ENCODE peak calls at places on chromosome 5, in eight cellular contexts. T is AG09309; K is activated T-helper 1 cell treated with anti-CD3 and anti-CD28 coated beads, Interleukin-12 subunit alpha, Interleukin-12 subunit beta, Interleukin-2, Interleukin-4 antibody, amounts not matched to agents 30 ng/mL and 10 ng/mL and 1 ng/mL, durations not matched to agents 14 hours and 24 hours and 36 hours; N is effector memory CD8-positive, alpha-beta T cell; L is NCI-H460; E is B cell; S is stimulated activated CD8-positive, alpha-beta memory T cell treated with anti-CD3 and anti-CD28 coated beads, Interleukin-12 subunit alpha, Interleukin-12 subunit beta, amount 100 ng/mL, for 1 hour; D is activated naive CD8-positive, alpha-beta T cell treated with anti-CD3 and anti-CD28 coated beads for 36 hours. F is an unnamed sample.

GRCh38 chr5:151126199-151126645 is 31.4 kb downstream of the ANXA6 start:
- DNase-seq in S (peak), N (peak), K (peak), T (no peak), E (peak), L (peak), D (peak), F (peak)

GRCh38 chr5:80672140-80672736 is 17.5 kb upstream of the DHFR start:
- DNase-seq in D (peak), L (peak), K (peak), T (no peak), N (peak), S (peak), E (peak), F (peak)

GRCh38 chr5:127292030-127292735 is 1.6 kb downstream of the MEGF10 start:
- DNase-seq in S (no peak), N (no peak), K (no peak), D (no peak), L (no peak), E (no peak), T (no peak), F (no peak)

GRCh38 chr5:7705261-7705660 is 145.7 kb downstream of the CFAP90 start:
- DNase-seq in S (no peak), N (no peak), K (no peak), D (no peak), T (no peak), E (no peak), L (no peak), F (no peak)

GRCh38 chr5:151451626-151452520 is 4.5 kb downstream of the SLC36A1 start:
- DNase-seq in E (no peak), N (no peak), S (no peak), T (no peak), K (no peak), D (no peak), L (no peak), F (no peak)

GRCh38 chr5:2779459-2779858 is 28.0 kb upstream of the IRX2 start:
- DNase-seq in K (no peak), S (no peak), E (no peak), T (no peak), N (no peak), D (no peak), L (no peak), F (no peak)

GRCh38 chr5:32711693-32712462 is 757 bp downstream of the NPR3 start:
- DNase-seq in K (no peak), L (peak), N (no peak), S (no peak), D (peak), T (no peak), E (no peak), F (no peak)

GRCh38 chr5:168364738-168365550 is 73.5 kb downstream of the WWC1 start:
- DNase-seq in N (no peak), K (no peak), L (no peak), S (no peak), T (peak), D (no peak), E (no peak), F (no peak)

GRCh38 chr5:134511796-134512660 is 13.4 kb upstream of the JADE2 start:
- DNase-seq in N (no peak), T (no peak), E (no peak), K (no peak), L (peak), S (no peak), D (no peak), F (no peak)

GRCh38 chr5:16313761-16314160 is 134.2 kb upstream of the MARCHF11 start:
- DNase-seq in D (no peak), L (no peak), K (no peak), T (no peak), E (no peak), S (no peak), N (no peak), F (no peak)

GRCh38 chr5:56023296-56023695 is 28.5 kb upstream of the IL6ST start:
- DNase-seq in N (no peak), L (no peak), E (no peak), K (no peak), T (no peak), S (no peak), D (no peak), F (no peak)

GRCh38 chr5:117084052-117084451 is 509.4 kb upstream of the SEMA6A start:
- DNase-seq in L (no peak), E (no peak), T (no peak), N (no peak), K (no peak), S (no peak), D (no peak), F (no peak)

GRCh38 chr5:32443145-32443540 is 1.4 kb downstream of the ZFR start:
- DNase-seq in L (no peak), K (no peak), N (no peak), S (no peak), T (no peak), E (no peak), D (peak), F (peak)